ENCODE peak calls at places on chromosome 5, in eight cellular contexts. One of them, this sample, is unnamed.

GRCh38 chr5:101782352-101783087 is 513.6 kb downstream of the SLCO4C1 start:
- DNase-seq in stromal cell of bone marrow: no peak
- DNase-seq in Right ventricle myocardium superior: no peak
- DNase-seq in fibroblast of gingiva: no peak
- DNase-seq in brain microvascular endothelial cell: no peak
- DNase-seq in HTR-8/SVneo: no peak
- DNase-seq in NT2/D1: no peak
- DNase-seq in stimulated activated CD8-positive, alpha-beta memory T cell treated with anti-CD3 and anti-CD28 coated beads, Interleukin-4, amount 100 ng/mL, for 24 hours: no peak
- DNase-seq in this sample: no peak

GRCh38 chr5:132227485-132228240 is at the start of gene P4HA2:
- DNase-seq in stromal cell of bone marrow: peak; percentile 48
- DNase-seq in Right ventricle myocardium superior: peak; percentile 91
- DNase-seq in fibroblast of gingiva: peak; percentile 62
- DNase-seq in brain microvascular endothelial cell: peak; percentile 52
- DNase-seq in HTR-8/SVneo: peak; percentile 81
- DNase-seq in NT2/D1: no peak
- DNase-seq in stimulated activated CD8-positive, alpha-beta memory T cell treated with anti-CD3 and anti-CD28 coated beads, Interleukin-4, amount 100 ng/mL, for 24 hours: peak; percentile 37
- DNase-seq in this sample: peak; percentile 36

GRCh38 chr5:79181419-79182022 is 54.4 kb upstream of the JMY start:
- DNase-seq in stromal cell of bone marrow: peak; percentile 9
- DNase-seq in Right ventricle myocardium superior: no peak
- DNase-seq in fibroblast of gingiva: peak; percentile 73
- DNase-seq in brain microvascular endothelial cell: no peak
- DNase-seq in HTR-8/SVneo: no peak
- DNase-seq in NT2/D1: no peak
- DNase-seq in stimulated activated CD8-positive, alpha-beta memory T cell treated with anti-CD3 and anti-CD28 coated beads, Interleukin-4, amount 100 ng/mL, for 24 hours: no peak
- DNase-seq in this sample: no peak

GRCh38 chr5:103272377-103272776 is 13.8 kb downstream of the MACIR start:
- DNase-seq in stromal cell of bone marrow: no peak
- DNase-seq in Right ventricle myocardium superior: no peak
- DNase-seq in fibroblast of gingiva: no peak
- DNase-seq in brain microvascular endothelial cell: no peak
- DNase-seq in HTR-8/SVneo: no peak
- DNase-seq in NT2/D1: no peak
- DNase-seq in stimulated activated CD8-positive, alpha-beta memory T cell treated with anti-CD3 and anti-CD28 coated beads, Interleukin-4, amount 100 ng/mL, for 24 hours: no peak
- DNase-seq in this sample: no peak

GRCh38 chr5:37120270-37120669 is 128.9 kb downstream of the CPLANE1 start:
- DNase-seq in stromal cell of bone marrow: no peak
- DNase-seq in Right ventricle myocardium superior: no peak
- DNase-seq in fibroblast of gingiva: no peak
- DNase-seq in brain microvascular endothelial cell: no peak
- DNase-seq in HTR-8/SVneo: no peak
- DNase-seq in NT2/D1: no peak
- DNase-seq in stimulated activated CD8-positive, alpha-beta memory T cell treated with anti-CD3 and anti-CD28 coated beads, Interleukin-4, amount 100 ng/mL, for 24 hours: no peak
- DNase-seq in this sample: no peak

GRCh38 chr5:126138475-126139005 is 284.7 kb upstream of the GRAMD2B start:
- DNase-seq in stromal cell of bone marrow: peak; percentile 21
- DNase-seq in Right ventricle myocardium superior: no peak
- DNase-seq in fibroblast of gingiva: peak; percentile 66
- DNase-seq in brain microvascular endothelial cell: peak; percentile 19
- DNase-seq in HTR-8/SVneo: peak; percentile 13
- DNase-seq in NT2/D1: no peak
- DNase-seq in stimulated activated CD8-positive, alpha-beta memory T cell treated with anti-CD3 and anti-CD28 coated beads, Interleukin-4, amount 100 ng/mL, for 24 hours: no peak
- DNase-seq in this sample: no peak

GRCh38 chr5:83077662-83078261 is 415 bp downstream of the XRCC4 start:
- DNase-seq in stromal cell of bone marrow: no peak
- DNase-seq in Right ventricle myocardium superior: no peak
- DNase-seq in fibroblast of gingiva: peak; percentile 5
- DNase-seq in brain microvascular endothelial cell: peak; percentile 11
- DNase-seq in HTR-8/SVneo: peak; percentile 2
- DNase-seq in NT2/D1: no peak
- DNase-seq in stimulated activated CD8-positive, alpha-beta memory T cell treated with anti-CD3 and anti-CD28 coated beads, Interleukin-4, amount 100 ng/mL, for 24 hours: no peak
- DNase-seq in this sample: no peak

GRCh38 chr5:16737620-16738364 is 121.0 kb upstream of the RETREG1 start:
- DNase-seq in stromal cell of bone marrow: no peak
- DNase-seq in Right ventricle myocardium superior: no peak
- DNase-seq in fibroblast of gingiva: no peak
- DNase-seq in brain microvascular endothelial cell: no peak
- DNase-seq in HTR-8/SVneo: no peak
- DNase-seq in NT2/D1: no peak
- DNase-seq in stimulated activated CD8-positive, alpha-beta memory T cell treated with anti-CD3 and anti-CD28 coated beads, Interleukin-4, amount 100 ng/mL, for 24 hours: no peak
- DNase-seq in this sample: no peak

GRCh38 chr5:139392678-139393496 is 2.0 kb downstream of the PROB1 start:
- DNase-seq in stromal cell of bone marrow: no peak
- DNase-seq in Right ventricle myocardium superior: peak; percentile 79
- DNase-seq in fibroblast of gingiva: peak; percentile 66
- DNase-seq in brain microvascular endothelial cell: peak; percentile 38
- DNase-seq in HTR-8/SVneo: peak; percentile 80
- DNase-seq in NT2/D1: no peak
- DNase-seq in stimulated activated CD8-positive, alpha-beta memory T cell treated with anti-CD3 and anti-CD28 coated beads, Interleukin-4, amount 100 ng/mL, for 24 hours: peak; percentile 71
- DNase-seq in this sample: peak; percentile 48

GRCh38 chr5:132392978-132393825 is 23.7 kb downstream of the SLC22A5 start:
- DNase-seq in stromal cell of bone marrow: no peak
- DNase-seq in Right ventricle myocardium superior: no peak
- DNase-seq in fibroblast of gingiva: no peak
- DNase-seq in brain microvascular endothelial cell: no peak
- DNase-seq in HTR-8/SVneo: no peak
- DNase-seq in NT2/D1: no peak
- DNase-seq in stimulated activated CD8-positive, alpha-beta memory T cell treated with anti-CD3 and anti-CD28 coated beads, Interleukin-4, amount 100 ng/mL, for 24 hours: no peak
- DNase-seq in this sample: no peak

GRCh38 chr5:145245354-145245753 is 589.8 kb downstream of the PRELID2 start:
- DNase-seq in stromal cell of bone marrow: peak; percentile 43
- DNase-seq in Right ventricle myocardium superior: no peak
- DNase-seq in fibroblast of gingiva: peak; percentile 24
- DNase-seq in brain microvascular endothelial cell: peak; percentile 44
- DNase-seq in HTR-8/SVneo: no peak
- DNase-seq in NT2/D1: no peak
- DNase-seq in stimulated activated CD8-positive, alpha-beta memory T cell treated with anti-CD3 and anti-CD28 coated beads, Interleukin-4, amount 100 ng/mL, for 24 hours: no peak
- DNase-seq in this sample: peak; percentile 6

GRCh38 chr5:133285583-133286021 is 233.8 kb downstream of the HSPA4 start:
- DNase-seq in stromal cell of bone marrow: peak; percentile 14
- DNase-seq in Right ventricle myocardium superior: peak; percentile 84
- DNase-seq in fibroblast of gingiva: no peak
- DNase-seq in brain microvascular endothelial cell: no peak
- DNase-seq in HTR-8/SVneo: peak; percentile 71
- DNase-seq in NT2/D1: no peak
- DNase-seq in stimulated activated CD8-positive, alpha-beta memory T cell treated with anti-CD3 and anti-CD28 coated beads, Interleukin-4, amount 100 ng/mL, for 24 hours: no peak
- DNase-seq in this sample: no peak

This sample was measured in fibroblast of the conjunctiva.